ENCODE peak calls at places on chromosomes 12 and 14, in seven cellular contexts. Y is foreskin fibroblast, M is heart left ventricle, Z is breast epithelium, X is ACHN, H is HuH-7, E is erythroblast. G is an unnamed sample.

GRCh38 chr12:573226-573625 is 90.0 kb downstream of the NINJ2 start:
- DNase-seq in Y (no peak), M (no peak), Z (peak), X (no peak), H (no peak), E (peak), G (no peak)

GRCh38 chr12:26699237-26699636 is 133.8 kb downstream of the ITPR2 start:
- DNase-seq in Y (peak), M (no peak), Z (no peak), X (no peak), H (no peak), E (no peak), G (no peak)

GRCh38 chr12:75603475-75603874 is 92.1 kb upstream of the KRR1 start:
- DNase-seq in Y (peak), M (no peak), Z (no peak), X (no peak), H (no peak), E (no peak), G (no peak)

GRCh38 chr14:75615200-75615599 is 36.8 kb downstream of the FLVCR2 start:
- DNase-seq in Y (no peak), M (no peak), Z (no peak), X (no peak), H (no peak), E (no peak), G (no peak)

GRCh38 chr12:28899951-28900350 is 249.1 kb upstream of the FAR2 start:
- DNase-seq in Y (peak), M (no peak), Z (no peak), X (no peak), H (no peak), E (no peak), G (no peak)

GRCh38 chr14:22871962-22872832 is 657 bp downstream of the LRP10 start:
- DNase-seq in Y (peak), M (peak), Z (peak), X (peak), H (peak), E (peak), G (peak)

GRCh38 chr14:69711065-69711464 is 55.9 kb upstream of the SRSF5 start:
- DNase-seq in Y (no peak), M (peak), Z (no peak), X (no peak), H (no peak), E (peak), G (no peak)

GRCh38 chr12:6818246-6819006 is 3.2 kb upstream of the GPR162 start:
- DNase-seq in Y (no peak), M (no peak), Z (no peak), X (no peak), H (no peak), E (no peak), G (no peak)

GRCh38 chr12:124191024-124191359 is 103.9 kb upstream of the RFLNA start:
- DNase-seq in Y (no peak), M (no peak), Z (no peak), X (peak), H (peak), E (peak), G (peak)

GRCh38 chr12:53659609-53660008 is 16.3 kb downstream of the ATP5MC2 start:
- DNase-seq in Y (no peak), M (no peak), Z (no peak), X (peak), H (no peak), E (no peak), G (no peak)

GRCh38 chr12:106240821-106241220 is 7.0 kb downstream of the CKAP4 start:
- DNase-seq in Y (no peak), M (no peak), Z (no peak), X (no peak), H (no peak), E (no peak), G (no peak)

GRCh38 chr12:71312767-71313375 is 126.7 kb upstream of the LGR5 start:
- DNase-seq in Y (no peak), M (no peak), Z (no peak), X (peak), H (no peak), E (no peak), G (no peak)

GRCh38 chr14:55864890-55865655 is 253.1 kb upstream of the PELI2 start:
- DNase-seq in Y (no peak), M (no peak), Z (no peak), X (no peak), H (peak), E (peak), G (no peak)

GRCh38 chr12:92446082-92446460 is 256.7 kb upstream of the PLEKHG7 start:
- DNase-seq in Y (no peak), M (no peak), Z (no peak), X (no peak), H (no peak), E (no peak), G (no peak)

GRCh38 chr12:24845615-24846014 is 103.3 kb downstream of the BCAT1 start:
- DNase-seq in Y (no peak), M (no peak), Z (no peak), X (no peak), H (no peak), E (peak), G (no peak)

GRCh38 chr12:117580718-117581062 is 219.3 kb upstream of the NOS1 start:
- DNase-seq in Y (no peak), M (peak), Z (no peak), X (peak), H (no peak), E (peak), G (peak)

GRCh38 chr12:2783936-2784600 is 10.7 kb upstream of the FKBP4 start:
- DNase-seq in Y (peak), M (peak), Z (peak), X (peak), H (peak), E (peak), G (peak)

GRCh38 chr14:43535231-43535838 is 971.7 kb downstream of the FSCB start:
- DNase-seq in Y (no peak), M (no peak), Z (no peak), X (no peak), H (peak), E (no peak), G (no peak)

GRCh38 chr12:49389092-49389703 is 21.9 kb downstream of the SPATS2 start:
- DNase-seq in Y (no peak), M (peak), Z (no peak), X (no peak), H (no peak), E (peak), G (no peak)

GRCh38 chr14:81535399-81536124 is 1.9 kb upstream of the SEL1L start:
- DNase-seq in Y (no peak), M (no peak), Z (no peak), X (no peak), H (no peak), E (no peak), G (no peak)

GRCh38 chr12:116637589-116638165 is 78.5 kb downstream of the MAP1LC3B2 start:
- DNase-seq in Y (no peak), M (no peak), Z (no peak), X (no peak), H (no peak), E (no peak), G (no peak)

GRCh38 chr12:94079965-94080683 is 68.3 kb upstream of the PLXNC1 start:
- DNase-seq in Y (no peak), M (no peak), Z (no peak), X (no peak), H (no peak), E (no peak), G (no peak)

GRCh38 chr12:108312885-108313203 is 26.3 kb downstream of the CMKLR1 start:
- DNase-seq in Y (no peak), M (peak), Z (no peak), X (peak), H (no peak), E (no peak), G (no peak)

GRCh38 chr12:47870175-47870781 is 34.5 kb downstream of the VDR start:
- DNase-seq in Y (peak), M (no peak), Z (no peak), X (peak), H (peak), E (no peak), G (peak)

GRCh38 chr12:49403887-49404517 is 36.7 kb downstream of the SPATS2 start:
- DNase-seq in Y (no peak), M (no peak), Z (no peak), X (no peak), H (no peak), E (no peak), G (no peak)

GRCh38 chr12:30840715-30841114 is 85.8 kb upstream of the TSPAN11 start:
- DNase-seq in Y (no peak), M (no peak), Z (no peak), X (no peak), H (no peak), E (no peak), G (no peak)

GRCh38 chr12:51351913-51352532 is 5.5 kb upstream of the CELA1 start:
- DNase-seq in Y (peak), M (no peak), Z (no peak), X (peak), H (peak), E (peak), G (no peak)

GRCh38 chr12:114668151-114668891 is 15.7 kb downstream of the TBX3 start:
- DNase-seq in Y (peak), M (peak), Z (peak), X (peak), H (peak), E (peak), G (peak)

GRCh38 chr12:39824505-39825198 is 205.0 kb upstream of the ABCD2 start:
- DNase-seq in Y (no peak), M (no peak), Z (no peak), X (no peak), H (no peak), E (no peak), G (no peak)

GRCh38 chr12:2998789-2999264 is 39.6 kb downstream of the TEAD4 start:
- DNase-seq in Y (peak), M (peak), Z (no peak), X (peak), H (no peak), E (no peak), G (no peak)

GRCh38 chr12:53251477-53252348 is 16.4 kb upstream of the ESPL1 start:
- DNase-seq in Y (peak), M (peak), Z (peak), X (peak), H (peak), E (peak), G (peak)